ENCODE peak calls at places on chromosomes 4 and X, in five cellular contexts. B, E, G, Z and Y are unnamed samples.

GRCh38 chr4:88352062-88352461 is 26.6 kb upstream of the HERC6 start:
- DNase-seq in B (no peak), E (peak), G (peak), Z (no peak), Y (no peak)

GRCh38 chr4:172543249-172543648 is 625.4 kb upstream of the GALNT7 start:
- DNase-seq in B (no peak), E (no peak), G (no peak), Z (no peak), Y (no peak)

GRCh38 chr4:93187892-93188291 is 640.7 kb upstream of the ATOH1 start:
- DNase-seq in B (no peak), E (no peak), G (no peak), Z (no peak), Y (no peak)

GRCh38 chrX:48702032-48702431 is 5.5 kb downstream of the SUV39H1 start:
- DNase-seq in B (no peak), E (no peak), G (no peak), Z (no peak), Y (no peak)

GRCh38 chr4:122899682-122900081 is 22.7 kb downstream of the NUDT6 start:
- DNase-seq in B (no peak), E (no peak), G (no peak), Z (no peak), Y (no peak)

GRCh38 chr4:144644368-144645101 is 1.4 kb upstream of the HHIP start:
- DNase-seq in B (no peak), E (no peak), G (peak), Z (peak), Y (no peak)

GRCh38 chrX:131830400-131831184 is 192.5 kb upstream of the STK26 start:
- DNase-seq in B (peak), E (peak), G (peak), Z (no peak), Y (peak)

GRCh38 chr4:42445038-42445437 is 47.8 kb downstream of the SHISA3 start:
- DNase-seq in B (no peak), E (no peak), G (no peak), Z (no peak), Y (no peak)

GRCh38 chrX:53440631-53441517 is 6.7 kb upstream of the HSD17B10 start:
- DNase-seq in B (no peak), E (peak), G (peak), Z (no peak), Y (peak)

GRCh38 chr4:44912980-44913379 is 186.6 kb upstream of the GNPDA2 start:
- DNase-seq in B (no peak), E (no peak), G (no peak), Z (no peak), Y (no peak)

GRCh38 chr4:30744957-30745640 is 24.9 kb downstream of the PCDH7 start:
- DNase-seq in B (no peak), E (no peak), G (peak), Z (no peak), Y (no peak)

GRCh38 chr4:76084542-76084941 is 10.0 kb downstream of the ART3 start:
- DNase-seq in B (no peak), E (no peak), G (no peak), Z (no peak), Y (no peak)

GRCh38 chr4:2413821-2414610 is 4.4 kb downstream of the ZFYVE28 start:
- DNase-seq in B (no peak), E (no peak), G (peak), Z (no peak), Y (peak)

GRCh38 chr4:79650794-79651431 is 242.9 kb upstream of the GK2 start:
- DNase-seq in B (no peak), E (peak), G (peak), Z (no peak), Y (no peak)

GRCh38 chrX:129239371-129239770 is 283.9 kb downstream of the SMARCA1 start:
- DNase-seq in B (no peak), E (peak), G (peak), Z (no peak), Y (no peak)

GRCh38 chr4:147981305-147981704 is 249.4 kb downstream of the ARHGAP10 start:
- DNase-seq in B (no peak), E (no peak), G (peak), Z (no peak), Y (no peak)

GRCh38 chr4:6408263-6408662 is 64.2 kb downstream of the PPP2R2C start:
- DNase-seq in B (no peak), E (no peak), G (no peak), Z (peak), Y (no peak)

GRCh38 chrX:120452131-120452530 is 17.0 kb downstream of the LAMP2 start:
- DNase-seq in B (no peak), E (peak), G (peak), Z (peak), Y (no peak)
- TF ChIP-seq CTCF in B (no peak), E (peak), G (peak), Z (peak), Y (no peak)

DNA sequence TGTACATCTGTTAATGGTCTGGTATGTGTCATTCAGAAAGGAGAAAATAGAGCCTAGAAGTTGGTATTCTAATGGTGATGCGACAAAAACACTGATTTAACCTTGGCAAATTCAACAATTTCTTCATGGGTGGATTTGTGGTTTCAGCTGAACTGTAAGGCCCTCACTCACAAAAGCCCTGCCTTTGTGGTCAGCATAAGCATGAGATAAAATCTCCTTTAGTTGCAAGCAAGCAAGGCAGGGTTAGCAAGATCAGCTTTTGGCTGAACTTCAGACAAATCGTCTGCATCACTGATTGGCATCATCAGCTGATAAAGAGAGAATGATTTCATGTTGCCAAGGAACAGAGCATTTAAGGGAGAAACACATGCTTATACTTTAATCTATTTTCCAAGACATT is 2582.1 kb downstream of the PCDH7 start:
- DNase-seq in B (no peak), E (no peak), G (no peak), Z (peak), Y (no peak)
- TF ChIP-seq CTCF in B (no peak), E (no peak), G (no peak), Z (no peak), Y (no peak)

GRCh38 chr4:20487852-20488251 is 212.4 kb upstream of the PACRGL start:
- DNase-seq in B (no peak), E (peak), G (no peak), Z (no peak), Y (no peak)

GRCh38 chr4:20486433-20486832 is 213.8 kb upstream of the PACRGL start:
- DNase-seq in B (no peak), E (no peak), G (no peak), Z (no peak), Y (no peak)

GRCh38 chr4:20493761-20494353 is 206.4 kb upstream of the PACRGL start:
- DNase-seq in B (no peak), E (no peak), G (peak), Z (no peak), Y (no peak)

GRCh38 chr4:20487446-20487845 is 212.8 kb upstream of the PACRGL start:
- DNase-seq in B (no peak), E (no peak), G (no peak), Z (no peak), Y (no peak)

DNA sequence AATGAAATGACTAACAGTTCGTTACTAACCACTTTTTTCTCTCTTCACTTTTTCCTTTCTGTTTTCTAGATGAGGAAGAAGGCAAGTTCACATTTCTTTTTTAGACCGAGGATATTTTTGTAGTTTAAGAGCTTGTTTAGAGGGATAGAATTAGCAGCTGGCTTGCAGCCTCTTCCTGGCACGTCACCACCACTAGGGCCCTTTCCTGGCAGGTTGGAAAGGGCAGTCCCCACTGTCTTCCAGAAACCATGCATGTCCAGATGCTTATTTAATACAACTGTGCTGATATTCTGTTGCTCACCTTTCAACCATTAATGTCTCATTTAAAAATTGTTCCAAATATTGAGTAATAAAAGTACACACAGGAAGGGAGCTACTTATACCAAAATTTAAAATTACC is 209.5 kb upstream of the PACRGL start:
- DNase-seq in B (no peak), E (no peak), G (no peak), Z (no peak), Y (no peak)
- TF ChIP-seq CTCF in B (no peak), E (no peak), G (no peak), Z (no peak), Y (no peak)

GRCh38 chr4:24473309-24473721 is 111.0 kb downstream of the DHX15 start:
- DNase-seq in B (no peak), E (peak), G (peak), Z (peak), Y (peak)

GRCh38 chr4:24472514-24473308 is 111.6 kb downstream of the DHX15 start:
- DNase-seq in B (peak), E (peak), G (peak), Z (peak), Y (peak)

GRCh38 chr4:24475756-24476155 is 108.6 kb downstream of the DHX15 start:
- DNase-seq in B (no peak), E (no peak), G (no peak), Z (no peak), Y (no peak)

GRCh38 chr4:24471623-24472510 is 112.5 kb downstream of the DHX15 start:
- DNase-seq in B (no peak), E (no peak), G (peak), Z (no peak), Y (peak)

GRCh38 chr4:24470681-24471622 is 113.4 kb downstream of the DHX15 start:
- DNase-seq in B (peak), E (no peak), G (peak), Z (no peak), Y (peak)
- TF ChIP-seq CTCF in B (no peak), E (no peak), G (no peak), Z (no peak), Y (no peak)

DNA sequence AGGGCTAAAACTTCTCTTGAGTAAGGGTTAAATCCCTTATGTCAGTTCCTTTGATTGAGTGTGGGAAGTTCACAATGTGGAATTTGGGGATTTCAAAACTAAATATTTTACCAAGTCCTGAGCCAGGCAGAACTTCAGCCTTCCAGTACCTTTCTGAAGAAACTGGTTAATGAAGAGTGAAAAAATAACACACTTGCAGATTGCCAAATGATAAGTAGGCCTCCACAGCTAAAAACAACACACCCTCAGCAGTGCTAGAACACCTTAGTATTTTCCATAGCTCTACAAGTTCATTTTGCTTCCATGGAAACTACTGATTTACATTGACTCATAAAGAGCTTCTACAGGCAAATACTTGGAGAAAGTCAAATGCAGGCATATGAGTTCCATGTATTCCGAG is 326.8 kb downstream of the ZNF674 start:
- DNase-seq in B (no peak), E (no peak), G (no peak), Z (no peak), Y (no peak)
- TF ChIP-seq CTCF in B (no peak), E (no peak), G (no peak), Z (no peak), Y (no peak)

GRCh38 chr4:114378306-114378903 is 220.2 kb upstream of the UGT8 start:
- DNase-seq in B (no peak), E (peak), G (peak), Z (no peak), Y (no peak)
- TF ChIP-seq CTCF in B (no peak), E (peak), G (peak), Z (no peak), Y (no peak)